ENCODE peak calls at places on chromosomes 16 and 17, in four cellular contexts. E, W, Y and F are unnamed samples.

GRCh38 chr16:11253009-11253994 is 2.7 kb downstream of the SOCS1 start:
- DNase-seq in E (peak), W (no peak), Y (no peak), F (peak)

GRCh38 chr17:81127526-81128177 is 37.7 kb upstream of the PVALEF start:
- DNase-seq in W (no peak), E (no peak), Y (no peak), F (no peak)

GRCh38 chr16:79815049-79815448 is 214.5 kb upstream of the MAF start:
- DNase-seq in E (no peak), Y (no peak), W (no peak), F (no peak)

GRCh38 chr17:29613371-29613837 is 9.3 kb downstream of the CORO6 start:
- DNase-seq in E (peak), W (peak), Y (peak), F (peak)

GRCh38 chr16:50537533-50538290 is 10.5 kb upstream of the NKD1 start:
- DNase-seq in W (no peak), Y (no peak), E (no peak), F (no peak)

GRCh38 chr16:65731840-65732239 is 610.0 kb upstream of the CDH11 start:
- DNase-seq in Y (peak), W (no peak), E (no peak), F (no peak)

GRCh38 chr17:16463341-16464000 is 28.5 kb downstream of the LRRC75A start:
- DNase-seq in W (peak), E (no peak), Y (peak), F (no peak)

GRCh38 chr17:59572301-59572924 is 7.0 kb downstream of the DHX40 start:
- DNase-seq in W (no peak), E (no peak), Y (no peak), F (no peak)

GRCh38 chr17:8572767-8573166 is 57.8 kb downstream of the MYH10 start:
- DNase-seq in E (no peak), W (no peak), Y (no peak), F (no peak)

GRCh38 chr16:79988721-79989220 is 388.2 kb upstream of the MAF start:
- DNase-seq in E (no peak), Y (no peak), W (no peak), F (no peak)

GRCh38 chr17:10247806-10248334 is 49.5 kb upstream of the GAS7 start:
- DNase-seq in E (no peak), Y (no peak), W (no peak), F (no peak)

GRCh38 chr17:72117748-72118587 is 2.9 kb upstream of the SOX9 start:
- DNase-seq in W (peak), E (no peak), Y (peak), F (no peak)